ENCODE peak calls at places on chromosome 22, in ten cellular contexts. N is astrocyte; Q is KG1; H is stimulated activated CD4-positive, alpha-beta T cell treated with anti-CD3 and anti-CD28 coated beads, Interleukin-2, amount 100 ng/mL, for 48 hours; S is NCI-H1436; L is kidney; I is brain microvascular endothelial cell; P is body of pancreas; U is left cardiac atrium; Y is Right ventricle myocardium superior. C is an unnamed sample.

GRCh38 chr22:46053563-46054090 is 76.7 kb upstream of the WNT7B start:
- DNase-seq in I (no peak), U (peak), Y (peak), S (peak), N (peak), Q (no peak), L (peak), P (peak), H (peak), C (peak)

GRCh38 chr22:48701296-48702030 is 1126.2 kb downstream of the BRD1 start:
- DNase-seq in Y (peak), Q (no peak), H (no peak), I (no peak), P (no peak), L (peak), N (no peak), U (no peak), S (no peak), C (no peak)

GRCh38 chr22:49968313-49968830 is 7.8 kb downstream of the PIM3 start:
- DNase-seq in N (no peak), H (no peak), S (no peak), Y (peak), P (peak), L (peak), I (no peak), Q (no peak), U (peak), C (no peak)

GRCh38 chr22:40043086-40043485 is 48.3 kb downstream of the FAM83F start:
- DNase-seq in I (no peak), U (no peak), H (no peak), Q (no peak), N (no peak), L (no peak), S (no peak), Y (no peak), P (peak), C (peak)

GRCh38 chr22:32204856-32205722 is at the start of gene RFPL2:
- DNase-seq in L (no peak), S (peak), P (peak), I (peak), N (peak), Q (no peak), Y (no peak), H (no peak), U (peak), C (peak)

GRCh38 chr22:41908409-41909289 is 6.2 kb downstream of the SHISA8 start:
- DNase-seq in I (no peak), H (no peak), S (no peak), Q (no peak), L (no peak), Y (no peak), N (no peak), P (no peak), U (no peak), C (no peak)

GRCh38 chr22:46093796-46094195 is 56.5 kb upstream of the PPARA start:
- DNase-seq in Q (no peak), P (no peak), H (no peak), U (no peak), I (no peak), L (no peak), Y (no peak), N (no peak), S (no peak), C (peak)

GRCh38 chr22:19868773-19869471 is 14.2 kb upstream of the GNB1L start:
- DNase-seq in P (peak), N (no peak), L (peak), H (no peak), I (no peak), U (peak), S (no peak), Y (no peak), Q (no peak), C (no peak)

GRCh38 chr22:47177334-47177815 is 414.9 kb downstream of the TBC1D22A start:
- DNase-seq in I (no peak), Y (peak), L (peak), P (no peak), U (no peak), Q (no peak), H (no peak), S (no peak), N (no peak), C (no peak)

GRCh38 chr22:32606181-32606580 is 131.6 kb downstream of the FBXO7 start:
- DNase-seq in S (no peak), P (no peak), N (no peak), H (no peak), U (no peak), I (no peak), Q (no peak), Y (no peak), L (no peak), C (no peak)

GRCh38 chr22:30383061-30383460 is 4.2 kb downstream of the RNF215 start:
- DNase-seq in S (no peak), N (no peak), Q (no peak), Y (no peak), P (no peak), H (no peak), L (no peak), U (no peak), I (no peak), C (no peak)

GRCh38 chr22:39738746-39739145 is 154.8 kb downstream of the ENTHD1 start:
- DNase-seq in Y (no peak), L (no peak), H (no peak), I (peak), Q (no peak), U (no peak), S (no peak), P (no peak), N (peak), C (peak)

GRCh38 chr22:20436309-20437252 is 1.0 kb downstream of the SCARF2 start:
- DNase-seq in N (peak), H (no peak), P (no peak), U (peak), Y (peak), Q (no peak), L (peak), I (no peak), S (no peak), C (peak)

GRCh38 chr22:45548991-45549736 is 46.5 kb downstream of the FBLN1 start:
- DNase-seq in L (peak), S (no peak), Q (no peak), P (peak), H (no peak), Y (peak), N (peak), U (peak), I (peak), C (peak)

GRCh38 chr22:22553141-22553540 is 5.9 kb downstream of the PRAME start:
- DNase-seq in P (no peak), Y (no peak), I (no peak), Q (no peak), U (no peak), L (no peak), S (no peak), N (no peak), H (no peak), C (no peak)

GRCh38 chr22:38246692-38247091 is 26.1 kb downstream of the TMEM184B start:
- DNase-seq in Q (no peak), S (no peak), N (no peak), I (no peak), P (peak), H (no peak), U (peak), Y (peak), L (no peak), C (no peak)

GRCh38 chr22:23786261-23786710 is 480 bp upstream of the SMARCB1 start:
- DNase-seq in Q (no peak), L (no peak), I (no peak), P (no peak), U (no peak), Y (no peak), H (no peak), S (no peak), N (no peak), C (peak)

GRCh38 chr22:38871360-38872171 is 450 bp downstream of the CBX6 start:
- DNase-seq in L (peak), Y (no peak), P (peak), I (no peak), U (no peak), N (no peak), S (no peak), Q (peak), H (no peak), C (no peak)